ENCODE peak calls at places on chromosomes 16 and 17, in ten cellular contexts. T is mucosa of descending colon; P is WTC11; Y is activated CD8-positive, alpha-beta T cell treated with anti-CD3 and anti-CD28 coated beads for 36 hours; O is astrocyte of the cerebellum; U is A549; L is endothelial cell; N is gastrocnemius medialis; Z is Caco-2; Q is HCT116. F is an unnamed sample.

GRCh38 chr16:12801511-12802042 is 2.1 kb downstream of the CPPED1 start:
- DNase-seq in U (no peak), L (no peak), T (no peak), Z (no peak), Y (peak), O (peak), Q (no peak), P (no peak), N (no peak), F (peak)

GRCh38 chr16:56608876-56609462 is 585 bp downstream of the MT2A start:
- DNase-seq in U (no peak), Y (peak), T (no peak), Q (no peak), O (no peak), N (peak), L (no peak), P (no peak), Z (no peak), F (no peak)

GRCh38 chr16:27436921-27437650 is 35.1 kb downstream of the IL21R start:
- DNase-seq in T (no peak), Z (no peak), O (no peak), Q (no peak), L (no peak), P (no peak), N (no peak), U (no peak), Y (peak), F (no peak)

GRCh38 chr17:72273301-72274056 is 152.7 kb downstream of the SOX9 start:
- DNase-seq in U (no peak), Q (no peak), L (no peak), T (no peak), Y (no peak), O (no peak), Z (no peak), N (no peak), P (no peak), F (no peak)

GRCh38 chr17:82370471-82371332 is 863 bp upstream of the UTS2R start:
- DNase-seq in N (no peak), O (no peak), P (no peak), Q (no peak), L (no peak), Z (no peak), Y (peak), T (peak), U (no peak), F (no peak)

GRCh38 chr16:11165894-11166665 is 89.9 kb downstream of the SOCS1 start:
- DNase-seq in N (no peak), U (no peak), Q (no peak), Y (no peak), Z (no peak), P (no peak), T (peak), O (no peak), L (no peak), F (no peak)

GRCh38 chr16:22770866-22771265 is 43.1 kb upstream of the HS3ST2 start:
- DNase-seq in O (no peak), N (no peak), L (no peak), Y (no peak), U (no peak), P (no peak), T (no peak), Q (no peak), Z (no peak), F (no peak)

GRCh38 chr16:14132696-14133048 is 61.6 kb downstream of the MRTFB start:
- DNase-seq in Q (no peak), O (no peak), T (no peak), U (no peak), N (no peak), P (no peak), L (no peak), Y (no peak), Z (no peak), F (peak)

GRCh38 chr16:58063377-58064076 is 38.0 kb downstream of the MMP15 start:
- DNase-seq in O (no peak), P (no peak), N (no peak), Z (no peak), Y (no peak), U (no peak), T (no peak), Q (no peak), L (peak), F (no peak)

GRCh38 chr17:4808378-4808767 is 1.4 kb downstream of the PLD2 start:
- DNase-seq in U (no peak), Z (no peak), T (no peak), L (no peak), Y (no peak), Q (no peak), O (no peak), N (peak), P (no peak), F (no peak)

GRCh38 chr17:75824050-75824552 is 20.1 kb downstream of the UNC13D start:
- DNase-seq in O (no peak), Q (no peak), P (no peak), T (no peak), L (no peak), U (no peak), N (no peak), Z (no peak), Y (no peak), F (no peak)

GRCh38 chr16:88700636-88701482 is 5.3 kb downstream of the RNF166 start:
- DNase-seq in Y (peak), Z (no peak), P (no peak), O (peak), N (peak), U (no peak), Q (no peak), L (peak), T (peak), F (peak)

GRCh38 chr16:15457958-15458357 is 23.6 kb downstream of the BMERB1 start:
- DNase-seq in Y (no peak), P (no peak), N (no peak), Q (no peak), O (no peak), L (no peak), Z (no peak), T (no peak), U (no peak), F (no peak)

GRCh38 chr16:10314811-10315210 is 71.0 kb upstream of the ATF7IP2 start:
- DNase-seq in Z (no peak), U (no peak), L (no peak), N (no peak), O (peak), Y (peak), P (no peak), Q (no peak), T (no peak), F (peak)

GRCh38 chr17:41910701-41911391 is 7.9 kb downstream of the ACLY start:
- DNase-seq in N (no peak), U (peak), L (no peak), Q (no peak), Y (no peak), Z (no peak), P (no peak), O (peak), T (peak), F (no peak)

GRCh38 chr16:1579214-1579613 is 32.7 kb downstream of the IFT140 start:
- DNase-seq in N (no peak), L (no peak), P (no peak), Y (peak), T (no peak), O (no peak), Q (no peak), U (no peak), Z (no peak), F (no peak)

GRCh38 chr17:4585203-4585939 is 1.0 kb downstream of the SMTNL2 start:
- DNase-seq in Q (no peak), O (no peak), Y (no peak), T (no peak), U (no peak), P (no peak), L (no peak), Z (peak), N (peak), F (no peak)

GRCh38 chr16:35543486-35543885 is 2084.1 kb downstream of the TP53TG3F start:
- DNase-seq in Y (no peak), Z (no peak), O (no peak), N (no peak), Q (no peak), L (no peak), U (no peak), T (no peak), P (no peak), F (no peak)

GRCh38 chr17:50532452-50533024 is at the start of gene EPN3:
- DNase-seq in O (no peak), Z (peak), L (peak), Y (no peak), Q (peak), T (peak), U (no peak), P (peak), N (no peak), F (no peak)

GRCh38 chr17:76716146-76716833 is 5.5 kb upstream of the MXRA7 start:
- DNase-seq in N (peak), L (no peak), U (no peak), Y (peak), T (no peak), O (peak), P (no peak), Q (no peak), Z (no peak), F (no peak)

GRCh38 chr16:866252-866651 is 65.7 kb upstream of the GNG13 start:
- DNase-seq in Z (no peak), T (peak), O (no peak), N (no peak), Y (no peak), Q (no peak), U (no peak), L (no peak), P (no peak), F (no peak)

GRCh38 chr16:56189990-56190902 is 1.0 kb upstream of the GNAO1 start:
- DNase-seq in P (no peak), Q (no peak), L (no peak), U (no peak), Z (no peak), N (no peak), T (peak), O (no peak), Y (no peak), F (no peak)

GRCh38 chr16:49510676-49511305 is 137.2 kb downstream of the C16orf78 start:
- DNase-seq in Q (no peak), L (no peak), P (no peak), T (peak), Y (no peak), Z (no peak), O (no peak), N (peak), U (no peak), F (no peak)

GRCh38 chr16:4538386-4539235 is at the start of gene CDIP1:
- DNase-seq in Y (peak), P (peak), N (peak), Z (peak), O (peak), U (peak), T (peak), Q (peak), L (peak), F (peak)

GRCh38 chr16:62755938-62756337 is 719.7 kb upstream of the CDH8 start:
- DNase-seq in N (no peak), L (no peak), Q (no peak), U (no peak), O (no peak), T (no peak), Z (no peak), P (no peak), Y (no peak), F (no peak)

GRCh38 chr16:84735846-84736586 is 36.2 kb downstream of the USP10 start:
- DNase-seq in O (no peak), Y (no peak), N (no peak), Z (no peak), T (peak), P (no peak), L (no peak), Q (no peak), U (no peak), F (no peak)

GRCh38 chr17:79955961-79956735 is 79.5 kb downstream of the TBC1D16 start:
- DNase-seq in Q (no peak), Z (peak), O (no peak), N (no peak), P (no peak), L (no peak), T (no peak), Y (no peak), U (no peak), F (no peak)

GRCh38 chr16:85475233-85475632 is 137.9 kb upstream of the GSE1 start:
- DNase-seq in L (no peak), N (no peak), Q (no peak), Z (peak), O (no peak), P (no peak), Y (no peak), T (no peak), U (no peak), F (no peak)

GRCh38 chr17:6290488-6291196 is 144.3 kb downstream of the AIPL1 start:
- DNase-seq in N (no peak), Y (no peak), Z (no peak), O (no peak), Q (no peak), L (no peak), U (no peak), P (no peak), T (no peak), F (no peak)

DNA sequence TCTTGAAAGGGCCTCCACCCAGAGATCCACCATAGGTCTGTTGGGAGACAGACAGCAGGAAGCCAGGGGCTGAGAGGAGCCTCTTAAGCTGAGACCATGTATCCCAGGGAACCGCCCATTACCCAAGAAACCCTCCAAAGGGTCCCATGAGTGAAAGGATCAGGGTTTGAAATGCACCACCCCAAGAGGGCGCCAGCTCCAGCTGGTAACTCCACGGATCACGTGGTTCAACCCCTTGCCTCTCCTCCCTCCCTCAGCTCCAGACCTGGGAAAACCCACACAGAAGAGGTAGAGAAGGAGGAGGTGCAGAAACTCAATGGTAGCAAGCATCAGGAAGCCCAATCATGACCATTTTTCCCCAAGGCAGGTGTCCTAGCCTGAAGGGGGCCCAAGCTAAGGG is 148.7 kb downstream of the AIPL1 start:
- DNase-seq in T (no peak), Z (no peak), N (no peak), U (no peak), L (no peak), Q (peak), O (no peak), Y (peak), P (peak), F (no peak)
- TF ChIP-seq CTCF in T (no peak), Z (no peak), N (no peak), U (no peak), L (no peak), Q (peak), O (no peak), Y (no peak), P (no peak), F (peak)

GRCh38 chr17:39861235-39861634 is 2.9 kb downstream of the IKZF3 start:
- DNase-seq in L (no peak), N (no peak), P (no peak), O (no peak), Q (no peak), Y (peak), Z (no peak), U (no peak), T (no peak), F (no peak)

GRCh38 chr17:39863244-39863917 is 731 bp downstream of the IKZF3 start:
- DNase-seq in N (no peak), U (no peak), O (no peak), Z (no peak), Q (no peak), L (no peak), T (no peak), Y (no peak), P (no peak), F (no peak)

GRCh38 chr17:39867084-39867890 is 715 bp upstream of the ZPBP2 start:
- DNase-seq in Z (no peak), Q (no peak), N (no peak), P (no peak), T (no peak), U (no peak), L (no peak), Y (peak), O (no peak), F (peak)

GRCh38 chr17:39866013-39866730 is 1.8 kb upstream of the ZPBP2 start:
- DNase-seq in U (no peak), L (no peak), Q (no peak), P (no peak), T (no peak), N (no peak), O (no peak), Y (no peak), Z (no peak), F (no peak)

DNA sequence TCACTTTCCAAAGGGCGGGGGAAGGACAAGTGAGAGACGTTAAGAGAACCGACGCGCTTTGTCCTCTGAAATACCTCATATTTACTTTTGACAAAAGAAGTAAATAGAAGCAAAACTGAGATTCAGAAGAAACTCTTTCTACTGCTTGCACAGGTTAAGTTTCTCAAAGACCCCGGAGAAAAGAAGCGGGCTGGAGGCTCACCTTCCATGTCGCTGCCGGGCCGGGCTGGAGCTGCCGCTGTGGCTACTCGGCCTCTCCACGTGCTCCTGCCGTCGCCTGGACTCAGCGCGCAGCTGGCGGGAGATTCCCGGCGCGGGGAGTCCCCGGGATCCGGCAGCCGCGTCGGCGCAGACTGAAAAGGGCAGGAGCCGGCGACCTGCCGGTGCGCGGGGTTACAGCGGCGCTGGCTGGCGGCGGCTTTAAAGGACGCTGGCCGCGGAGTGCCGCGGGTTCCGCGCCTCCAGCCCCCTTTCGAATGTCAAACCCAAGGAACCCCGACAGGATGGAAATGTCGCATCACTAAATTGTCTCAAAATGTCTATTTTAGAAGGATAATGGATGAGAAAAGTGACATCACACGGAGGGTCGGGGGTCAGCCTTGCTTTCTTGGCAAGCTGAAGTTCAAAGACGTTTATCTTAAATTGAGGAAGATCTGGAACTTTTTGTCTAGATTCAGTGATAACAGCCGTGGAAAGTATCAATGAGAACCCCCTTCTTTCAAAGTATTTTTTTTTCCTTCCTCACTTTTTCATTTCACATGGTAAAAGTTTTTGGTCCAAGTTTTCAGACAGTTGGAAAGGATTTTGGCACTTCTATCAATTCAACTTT is at the start of gene IKZF3:
- DNase-seq in Y (peak), P (peak), U (peak), L (peak), Z (peak), O (no peak), Q (no peak), N (peak), T (peak), F (peak)
- TF ChIP-seq CTCF in Y (no peak), P (no peak), U (no peak), L (no peak), Z (no peak), O (no peak), Q (no peak), N (no peak), T (no peak), F (peak)

GRCh38 chr17:61309857-61310256 is 89.8 kb upstream of the TBX2 start:
- DNase-seq in O (peak), Y (no peak), Z (no peak), T (no peak), L (no peak), U (no peak), N (no peak), Q (no peak), P (no peak), F (no peak)
- TF ChIP-seq CTCF in O (peak), Y (no peak), Z (no peak), T (no peak), L (no peak), U (no peak), N (no peak), Q (no peak), P (no peak), F (no peak)

DNA sequence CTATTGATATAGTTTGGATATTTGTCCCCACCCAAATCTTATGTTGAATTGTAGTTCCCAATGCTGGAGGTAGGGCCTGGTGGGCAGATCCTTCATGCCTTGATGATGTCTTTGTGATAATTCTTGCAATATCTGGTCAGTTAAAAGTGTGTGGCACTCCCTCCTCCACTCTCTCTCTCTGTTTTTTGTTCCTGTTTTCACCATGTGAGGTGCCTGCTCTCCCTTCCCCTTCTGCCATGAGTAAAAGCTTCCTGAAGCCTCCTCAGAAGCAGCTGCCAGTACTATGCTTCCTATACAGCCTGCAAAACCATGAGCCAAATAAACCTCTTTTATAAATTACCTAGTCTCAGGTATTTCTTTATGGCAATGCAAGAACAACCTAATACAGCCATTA is 47.3 kb downstream of the TOM1L2 start:
- DNase-seq in N (no peak), U (no peak), T (no peak), O (no peak), Q (no peak), Z (no peak), P (no peak), Y (no peak), L (no peak), F (no peak)
- TF ChIP-seq CTCF in N (no peak), U (no peak), T (no peak), O (no peak), Q (no peak), Z (no peak), P (no peak), Y (no peak), L (no peak), F (no peak)

GRCh38 chr17:9258115-9259020 is 237.1 kb downstream of the NTN1 start:
- DNase-seq in U (no peak), Z (peak), P (no peak), N (no peak), L (no peak), Q (no peak), T (no peak), O (no peak), Y (peak), F (no peak)

GRCh38 chr17:9255838-9256237 is 234.5 kb downstream of the NTN1 start:
- DNase-seq in Z (no peak), O (no peak), L (no peak), P (no peak), Y (no peak), N (no peak), U (no peak), T (no peak), Q (no peak), F (no peak)

GRCh38 chr17:9256944-9257629 is 235.8 kb downstream of the NTN1 start:
- DNase-seq in Z (no peak), Y (no peak), L (no peak), N (no peak), Q (no peak), P (no peak), U (no peak), O (no peak), T (no peak), F (no peak)

GRCh38 chr17:9254841-9255240 is 233.5 kb downstream of the NTN1 start:
- DNase-seq in Q (no peak), L (no peak), Z (no peak), P (no peak), T (no peak), U (no peak), N (no peak), Y (no peak), O (no peak), F (no peak)

GRCh38 chr17:9256361-9256943 is 235.1 kb downstream of the NTN1 start:
- DNase-seq in Y (no peak), O (no peak), L (no peak), Q (no peak), Z (no peak), U (no peak), T (no peak), N (no peak), P (no peak), F (no peak)
- TF ChIP-seq CTCF in Y (no peak), O (no peak), L (no peak), Q (no peak), Z (no peak), U (no peak), T (no peak), N (no peak), P (no peak), F (peak)

GRCh38 chr16:76278976-76279375 is 1.8 kb downstream of the CNTNAP4 start:
- DNase-seq in L (no peak), T (no peak), N (no peak), Y (no peak), P (no peak), O (no peak), Q (no peak), Z (no peak), U (no peak), F (peak)
- TF ChIP-seq CTCF in L (no peak), T (no peak), N (no peak), Y (no peak), P (no peak), O (no peak), Q (no peak), Z (peak), U (peak), F (no peak)

F was measured in GM13977.